ENCODE peak calls at places on chromosomes 11 and 22, in eight cellular contexts. One of them, this sample, is unnamed.

GRCh38 chr22:12697441-12697840 is 2830.6 kb upstream of the OR11H1 start:
- DNase-seq in heart left ventricle: no peak
- DNase-seq in NCI-H2107: no peak
- DNase-seq in activated naive CD8-positive, alpha-beta T cell treated with anti-CD3 and anti-CD28 coated beads for 36 hours: no peak
- DNase-seq in anterior cingulate cortex: no peak
- DNase-seq in T-helper 1 cell: no peak
- DNase-seq in GM23248: no peak
- DNase-seq in GM13977: no peak
- DNase-seq in this sample: no peak

GRCh38 chr11:16326679-16327297 is 29.6 kb downstream of the SOX6 start:
- DNase-seq in NCI-H2107: no peak
- DNase-seq in activated naive CD8-positive, alpha-beta T cell treated with anti-CD3 and anti-CD28 coated beads for 36 hours: no peak
- DNase-seq in anterior cingulate cortex: no peak
- DNase-seq in GM13977: no peak
- DNase-seq in T-helper 1 cell: no peak
- DNase-seq in GM23248: no peak
- DNase-seq in heart left ventricle: no peak
- DNase-seq in this sample: no peak

GRCh38 chr11:130020323-130020722 is 17.7 kb upstream of the PRDM10 start:
- DNase-seq in anterior cingulate cortex: no peak
- DNase-seq in GM13977: no peak
- DNase-seq in activated naive CD8-positive, alpha-beta T cell treated with anti-CD3 and anti-CD28 coated beads for 36 hours: no peak
- DNase-seq in heart left ventricle: no peak
- DNase-seq in GM23248: no peak
- DNase-seq in T-helper 1 cell: no peak
- DNase-seq in NCI-H2107: no peak
- DNase-seq in this sample: no peak

GRCh38 chr11:46294365-46295309 is 17.2 kb downstream of the CREB3L1 start:
- DNase-seq in heart left ventricle: no peak
- DNase-seq in activated naive CD8-positive, alpha-beta T cell treated with anti-CD3 and anti-CD28 coated beads for 36 hours: no peak
- DNase-seq in T-helper 1 cell: no peak
- DNase-seq in GM23248: peak
- DNase-seq in GM13977: no peak
- DNase-seq in NCI-H2107: no peak
- DNase-seq in anterior cingulate cortex: no peak
- DNase-seq in this sample: peak

GRCh38 chr11:14374922-14375630 is 16.1 kb upstream of the RRAS2 start:
- DNase-seq in T-helper 1 cell: no peak
- DNase-seq in heart left ventricle: no peak
- DNase-seq in GM23248: no peak
- DNase-seq in GM13977: no peak
- DNase-seq in NCI-H2107: no peak
- DNase-seq in activated naive CD8-positive, alpha-beta T cell treated with anti-CD3 and anti-CD28 coated beads for 36 hours: no peak
- DNase-seq in anterior cingulate cortex: no peak
- DNase-seq in this sample: no peak

GRCh38 chr22:42114721-42115120 is 15.9 kb downstream of the CYP2D6 start:
- DNase-seq in GM13977: no peak
- DNase-seq in activated naive CD8-positive, alpha-beta T cell treated with anti-CD3 and anti-CD28 coated beads for 36 hours: no peak
- DNase-seq in anterior cingulate cortex: no peak
- DNase-seq in heart left ventricle: no peak
- DNase-seq in T-helper 1 cell: no peak
- DNase-seq in NCI-H2107: no peak
- DNase-seq in GM23248: peak
- DNase-seq in this sample: peak

GRCh38 chr11:77658213-77659013 is 20.8 kb upstream of the CLNS1A start:
- DNase-seq in T-helper 1 cell: no peak
- DNase-seq in NCI-H2107: no peak
- DNase-seq in GM13977: no peak
- DNase-seq in GM23248: peak
- DNase-seq in anterior cingulate cortex: no peak
- DNase-seq in activated naive CD8-positive, alpha-beta T cell treated with anti-CD3 and anti-CD28 coated beads for 36 hours: no peak
- DNase-seq in heart left ventricle: no peak
- DNase-seq in this sample: no peak

GRCh38 chr11:44964526-44965209 is 14.0 kb upstream of the TP53I11 start:
- DNase-seq in anterior cingulate cortex: no peak
- DNase-seq in GM23248: no peak
- DNase-seq in heart left ventricle: no peak
- DNase-seq in GM13977: no peak
- DNase-seq in activated naive CD8-positive, alpha-beta T cell treated with anti-CD3 and anti-CD28 coated beads for 36 hours: no peak
- DNase-seq in NCI-H2107: peak
- DNase-seq in T-helper 1 cell: no peak
- DNase-seq in this sample: no peak

GRCh38 chr11:36240178-36240577 is 49.0 kb downstream of the COMMD9 start:
- DNase-seq in activated naive CD8-positive, alpha-beta T cell treated with anti-CD3 and anti-CD28 coated beads for 36 hours: no peak
- DNase-seq in GM23248: peak
- DNase-seq in GM13977: no peak
- DNase-seq in heart left ventricle: no peak
- DNase-seq in anterior cingulate cortex: no peak
- DNase-seq in T-helper 1 cell: no peak
- DNase-seq in NCI-H2107: no peak
- DNase-seq in this sample: no peak

GRCh38 chr22:36351921-36352774 is 35.6 kb downstream of the MYH9 start:
- DNase-seq in NCI-H2107: no peak
- DNase-seq in GM23248: no peak
- DNase-seq in activated naive CD8-positive, alpha-beta T cell treated with anti-CD3 and anti-CD28 coated beads for 36 hours: no peak
- DNase-seq in T-helper 1 cell: no peak
- DNase-seq in anterior cingulate cortex: no peak
- DNase-seq in GM13977: no peak
- DNase-seq in heart left ventricle: no peak
- DNase-seq in this sample: peak

GRCh38 chr11:131897247-131897646 is 526.8 kb downstream of the NTM start:
- DNase-seq in heart left ventricle: no peak
- DNase-seq in NCI-H2107: no peak
- DNase-seq in anterior cingulate cortex: no peak
- DNase-seq in GM13977: no peak
- DNase-seq in T-helper 1 cell: no peak
- DNase-seq in activated naive CD8-positive, alpha-beta T cell treated with anti-CD3 and anti-CD28 coated beads for 36 hours: no peak
- DNase-seq in GM23248: peak
- DNase-seq in this sample: no peak

GRCh38 chr22:42929838-42930155 is 72.7 kb upstream of the ARFGAP3 start:
- DNase-seq in activated naive CD8-positive, alpha-beta T cell treated with anti-CD3 and anti-CD28 coated beads for 36 hours: no peak
- DNase-seq in heart left ventricle: no peak
- DNase-seq in NCI-H2107: no peak
- DNase-seq in T-helper 1 cell: no peak
- DNase-seq in GM23248: peak
- DNase-seq in anterior cingulate cortex: no peak
- DNase-seq in GM13977: no peak
- DNase-seq in this sample: no peak

GRCh38 chr11:203945-204586 is 3.1 kb downstream of the BET1L start:
- DNase-seq in anterior cingulate cortex: no peak
- DNase-seq in heart left ventricle: no peak
- DNase-seq in GM23248: no peak
- DNase-seq in T-helper 1 cell: no peak
- DNase-seq in NCI-H2107: no peak
- DNase-seq in activated naive CD8-positive, alpha-beta T cell treated with anti-CD3 and anti-CD28 coated beads for 36 hours: no peak
- DNase-seq in GM13977: no peak
- DNase-seq in this sample: no peak

GRCh38 chr11:13891911-13892310 is 70.6 kb upstream of the SPON1 start:
- DNase-seq in NCI-H2107: no peak
- DNase-seq in GM13977: no peak
- DNase-seq in T-helper 1 cell: no peak
- DNase-seq in heart left ventricle: no peak
- DNase-seq in anterior cingulate cortex: no peak
- DNase-seq in GM23248: no peak
- DNase-seq in activated naive CD8-positive, alpha-beta T cell treated with anti-CD3 and anti-CD28 coated beads for 36 hours: no peak
- DNase-seq in this sample: no peak

GRCh38 chr11:94553938-94554337 is 10.2 kb downstream of the FUT4 start:
- DNase-seq in GM13977: no peak
- DNase-seq in activated naive CD8-positive, alpha-beta T cell treated with anti-CD3 and anti-CD28 coated beads for 36 hours: no peak
- DNase-seq in GM23248: peak
- DNase-seq in NCI-H2107: no peak
- DNase-seq in anterior cingulate cortex: no peak
- DNase-seq in heart left ventricle: no peak
- DNase-seq in T-helper 1 cell: no peak
- DNase-seq in this sample: no peak

GRCh38 chr11:5007561-5007960 is 12.9 kb downstream of the OR51L1 start:
- DNase-seq in anterior cingulate cortex: no peak
- DNase-seq in T-helper 1 cell: no peak
- DNase-seq in GM13977: no peak
- DNase-seq in activated naive CD8-positive, alpha-beta T cell treated with anti-CD3 and anti-CD28 coated beads for 36 hours: no peak
- DNase-seq in heart left ventricle: no peak
- DNase-seq in GM23248: peak
- DNase-seq in NCI-H2107: no peak
- DNase-seq in this sample: no peak

GRCh38 chr11:12599408-12600143 is 74.6 kb upstream of the TEAD1 start:
- DNase-seq in NCI-H2107: no peak
- DNase-seq in heart left ventricle: peak
- DNase-seq in activated naive CD8-positive, alpha-beta T cell treated with anti-CD3 and anti-CD28 coated beads for 36 hours: peak
- DNase-seq in GM23248: peak
- DNase-seq in GM13977: peak
- DNase-seq in T-helper 1 cell: no peak
- DNase-seq in anterior cingulate cortex: no peak
- DNase-seq in this sample: peak

GRCh38 chr22:28147401-28147800 is 228.3 kb upstream of the PITPNB start:
- DNase-seq in T-helper 1 cell: no peak
- DNase-seq in GM13977: no peak
- DNase-seq in anterior cingulate cortex: no peak
- DNase-seq in GM23248: no peak
- DNase-seq in NCI-H2107: no peak
- DNase-seq in activated naive CD8-positive, alpha-beta T cell treated with anti-CD3 and anti-CD28 coated beads for 36 hours: no peak
- DNase-seq in heart left ventricle: no peak
- DNase-seq in this sample: no peak

GRCh38 chr22:30695351-30695762 is 683 bp downstream of the OSBP2 start:
- DNase-seq in GM13977: no peak
- DNase-seq in activated naive CD8-positive, alpha-beta T cell treated with anti-CD3 and anti-CD28 coated beads for 36 hours: no peak
- DNase-seq in NCI-H2107: no peak
- DNase-seq in GM23248: no peak
- DNase-seq in heart left ventricle: peak
- DNase-seq in T-helper 1 cell: no peak
- DNase-seq in anterior cingulate cortex: no peak
- DNase-seq in this sample: no peak

GRCh38 chr11:106172389-106172991 is 95.0 kb downstream of the AASDHPPT start:
- DNase-seq in GM13977: no peak
- DNase-seq in GM23248: peak
- DNase-seq in anterior cingulate cortex: no peak
- DNase-seq in NCI-H2107: no peak
- DNase-seq in activated naive CD8-positive, alpha-beta T cell treated with anti-CD3 and anti-CD28 coated beads for 36 hours: no peak
- DNase-seq in T-helper 1 cell: no peak
- DNase-seq in heart left ventricle: no peak
- DNase-seq in this sample: no peak

GRCh38 chr11:76282106-76282630 is 75.9 kb upstream of the WNT11 start:
- DNase-seq in heart left ventricle: no peak
- DNase-seq in NCI-H2107: no peak
- DNase-seq in anterior cingulate cortex: no peak
- DNase-seq in activated naive CD8-positive, alpha-beta T cell treated with anti-CD3 and anti-CD28 coated beads for 36 hours: no peak
- DNase-seq in GM23248: no peak
- DNase-seq in GM13977: no peak
- DNase-seq in T-helper 1 cell: no peak
- DNase-seq in this sample: no peak

GRCh38 chr11:82683029-82683428 is 50.6 kb downstream of the FAM181B start:
- DNase-seq in T-helper 1 cell: no peak
- DNase-seq in heart left ventricle: no peak
- DNase-seq in GM13977: no peak
- DNase-seq in anterior cingulate cortex: no peak
- DNase-seq in NCI-H2107: no peak
- DNase-seq in GM23248: no peak
- DNase-seq in activated naive CD8-positive, alpha-beta T cell treated with anti-CD3 and anti-CD28 coated beads for 36 hours: no peak
- DNase-seq in this sample: no peak

GRCh38 chr11:46386674-46387073 is 4.9 kb downstream of the CHRM4 start:
- DNase-seq in GM23248: peak
- DNase-seq in activated naive CD8-positive, alpha-beta T cell treated with anti-CD3 and anti-CD28 coated beads for 36 hours: no peak
- DNase-seq in T-helper 1 cell: no peak
- DNase-seq in heart left ventricle: no peak
- DNase-seq in NCI-H2107: no peak
- DNase-seq in GM13977: no peak
- DNase-seq in anterior cingulate cortex: no peak
- DNase-seq in this sample: no peak

GRCh38 chr11:11163256-11163655 is 189.8 kb downstream of the CSNK2A3 start:
- DNase-seq in T-helper 1 cell: no peak
- DNase-seq in heart left ventricle: no peak
- DNase-seq in activated naive CD8-positive, alpha-beta T cell treated with anti-CD3 and anti-CD28 coated beads for 36 hours: no peak
- DNase-seq in NCI-H2107: no peak
- DNase-seq in GM13977: no peak
- DNase-seq in GM23248: peak
- DNase-seq in anterior cingulate cortex: no peak
- DNase-seq in this sample: no peak

GRCh38 chr22:37607912-37608476 is 640 bp upstream of the GGA1 start:
- DNase-seq in anterior cingulate cortex: no peak
- DNase-seq in T-helper 1 cell: no peak
- DNase-seq in activated naive CD8-positive, alpha-beta T cell treated with anti-CD3 and anti-CD28 coated beads for 36 hours: no peak
- DNase-seq in GM13977: no peak
- DNase-seq in heart left ventricle: no peak
- DNase-seq in NCI-H2107: no peak
- DNase-seq in GM23248: no peak
- DNase-seq in this sample: no peak

GRCh38 chr11:12968101-12968500 is 41.0 kb upstream of the RASSF10 start:
- DNase-seq in anterior cingulate cortex: no peak
- DNase-seq in GM13977: no peak
- DNase-seq in NCI-H2107: no peak
- DNase-seq in heart left ventricle: no peak
- DNase-seq in T-helper 1 cell: no peak
- DNase-seq in activated naive CD8-positive, alpha-beta T cell treated with anti-CD3 and anti-CD28 coated beads for 36 hours: no peak
- DNase-seq in GM23248: no peak
- DNase-seq in this sample: no peak

GRCh38 chr11:119389611-119390254 is 8.2 kb upstream of the USP2 start:
- DNase-seq in T-helper 1 cell: no peak
- DNase-seq in anterior cingulate cortex: no peak
- DNase-seq in GM13977: peak
- DNase-seq in activated naive CD8-positive, alpha-beta T cell treated with anti-CD3 and anti-CD28 coated beads for 36 hours: no peak
- DNase-seq in GM23248: peak
- DNase-seq in heart left ventricle: no peak
- DNase-seq in NCI-H2107: no peak
- DNase-seq in this sample: no peak

GRCh38 chr22:37082251-37082650 is 27.3 kb downstream of the TMPRSS6 start:
- DNase-seq in GM23248: no peak
- DNase-seq in activated naive CD8-positive, alpha-beta T cell treated with anti-CD3 and anti-CD28 coated beads for 36 hours: no peak
- DNase-seq in T-helper 1 cell: no peak
- DNase-seq in heart left ventricle: no peak
- DNase-seq in anterior cingulate cortex: no peak
- DNase-seq in NCI-H2107: no peak
- DNase-seq in GM13977: no peak
- DNase-seq in this sample: no peak

GRCh38 chr11:13713982-13714381 is 45.5 kb downstream of the FAR1 start:
- DNase-seq in T-helper 1 cell: no peak
- DNase-seq in GM23248: no peak
- DNase-seq in GM13977: no peak
- DNase-seq in anterior cingulate cortex: no peak
- DNase-seq in NCI-H2107: no peak
- DNase-seq in heart left ventricle: no peak
- DNase-seq in activated naive CD8-positive, alpha-beta T cell treated with anti-CD3 and anti-CD28 coated beads for 36 hours: no peak
- DNase-seq in this sample: no peak

GRCh38 chr11:75271730-75272129 is 31.2 kb downstream of the TPBGL start:
- DNase-seq in GM13977: no peak
- DNase-seq in heart left ventricle: peak
- DNase-seq in GM23248: no peak
- DNase-seq in anterior cingulate cortex: no peak
- DNase-seq in NCI-H2107: no peak
- DNase-seq in T-helper 1 cell: no peak
- DNase-seq in activated naive CD8-positive, alpha-beta T cell treated with anti-CD3 and anti-CD28 coated beads for 36 hours: no peak
- DNase-seq in this sample: no peak

GRCh38 chr11:121550247-121551132 is 97.7 kb upstream of the SORL1-AS1 start:
- DNase-seq in GM13977: no peak
- DNase-seq in heart left ventricle: no peak
- DNase-seq in T-helper 1 cell: no peak
- DNase-seq in anterior cingulate cortex: no peak
- DNase-seq in GM23248: peak
- DNase-seq in NCI-H2107: no peak
- DNase-seq in activated naive CD8-positive, alpha-beta T cell treated with anti-CD3 and anti-CD28 coated beads for 36 hours: no peak
- DNase-seq in this sample: no peak

GRCh38 chr11:70095541-70096252 is 17.6 kb downstream of the ANO1 start:
- DNase-seq in T-helper 1 cell: no peak
- DNase-seq in heart left ventricle: no peak
- DNase-seq in NCI-H2107: no peak
- DNase-seq in GM13977: no peak
- DNase-seq in anterior cingulate cortex: no peak
- DNase-seq in activated naive CD8-positive, alpha-beta T cell treated with anti-CD3 and anti-CD28 coated beads for 36 hours: no peak
- DNase-seq in GM23248: peak
- DNase-seq in this sample: no peak

GRCh38 chr22:19576460-19577421 is 52.5 kb upstream of the CLDN5 start:
- DNase-seq in GM13977: peak
- DNase-seq in heart left ventricle: peak
- DNase-seq in NCI-H2107: no peak
- DNase-seq in T-helper 1 cell: no peak
- DNase-seq in activated naive CD8-positive, alpha-beta T cell treated with anti-CD3 and anti-CD28 coated beads for 36 hours: peak
- DNase-seq in anterior cingulate cortex: no peak
- DNase-seq in GM23248: peak
- DNase-seq in this sample: no peak

GRCh38 chr11:112599265-112599664 is 338.6 kb upstream of the PLET1 start:
- DNase-seq in NCI-H2107: no peak
- DNase-seq in GM13977: no peak
- DNase-seq in heart left ventricle: no peak
- DNase-seq in anterior cingulate cortex: no peak
- DNase-seq in GM23248: no peak
- DNase-seq in T-helper 1 cell: no peak
- DNase-seq in activated naive CD8-positive, alpha-beta T cell treated with anti-CD3 and anti-CD28 coated beads for 36 hours: no peak
- DNase-seq in this sample: no peak

This sample was measured in body of pancreas.